ENCODE peak calls at places on chromosomes 7 and 10, in six cellular contexts. Q, S, G, N, L and R are unnamed samples. For H3K79me1, the result is how much of the 10 kb centered on the place peaks cover.

GRCh38 chr10:47044741-47045140 is 133.5 kb downstream of the PTPN20 start:
- DNase-seq in L (no peak), Q (no peak), N (no peak), S (no peak), G (no peak), R (no peak)

GRCh38 chr7:1108264-1108920 is 20.5 kb downstream of the GPER1 start:
- DNase-seq in S (no peak), G (no peak), Q (no peak), N (no peak), L (no peak), R (no peak)

GRCh38 chr10:88850712-88851111 is 932 bp downstream of the ANKRD22 start:
- DNase-seq in L (no peak), G (no peak), N (no peak), S (no peak), Q (no peak), R (no peak)

GRCh38 chr10:23656735-23657134 is 217.9 kb downstream of the OTUD1 start:
- DNase-seq in Q (no peak), S (peak), N (no peak), L (peak), G (no peak), R (peak)

GRCh38 chr7:101823086-101823485 is 5.7 kb downstream of the CUX1 start:
- DNase-seq in L (no peak), S (no peak), G (no peak), N (no peak), Q (no peak), R (no peak)

GRCh38 chr7:16063691-16064090 is 357.6 kb downstream of the CRPPA start:
- DNase-seq in L (no peak), S (no peak), Q (no peak), N (no peak), G (no peak), R (no peak)

GRCh38 chr10:71191019-71191418 is 21.4 kb upstream of the UNC5B start:
- DNase-seq in G (no peak), N (no peak), S (no peak), Q (no peak), L (no peak), R (no peak)

GRCh38 chr10:69262249-69262864 is 15.9 kb upstream of the HK1 start:
- DNase-seq in Q (no peak), G (no peak), S (no peak), N (no peak), L (no peak), R (no peak)

GRCh38 chr7:141558544-141559183 is 7.5 kb downstream of the AGK start:
- DNase-seq in Q (no peak), L (no peak), S (no peak), N (no peak), G (peak), R (peak)

GRCh38 chr7:25750738-25751529 is 401.1 kb upstream of the NFE2L3 start:
- DNase-seq in L (no peak), N (no peak), G (no peak), Q (no peak), S (no peak), R (peak)

GRCh38 chr10:76085773-76086570 is 654.5 kb downstream of the LRMDA start:
- DNase-seq in N (no peak), L (no peak), S (no peak), Q (no peak), G (no peak), R (peak)

GRCh38 chr10:94061026-94061425 is 67.3 kb downstream of the PLCE1 start:
- DNase-seq in L (no peak), S (no peak), Q (no peak), G (no peak), N (no peak), R (no peak)

GRCh38 chr7:102875700-102876192 is 37.1 kb upstream of the LRRC17 start:
- DNase-seq in Q (no peak), N (no peak), S (no peak), L (peak), G (peak), R (peak)

GRCh38 chr7:37320140-37320839 is 128.4 kb downstream of the ELMO1 start:
- DNase-seq in Q (no peak), S (no peak), L (no peak), G (no peak), N (no peak), R (peak)

GRCh38 chr7:139915864-139916716 is 87.0 kb downstream of the TBXAS1 start:
- DNase-seq in N (no peak), Q (no peak), G (peak), S (no peak), L (peak), R (peak)

GRCh38 chr7:73894851-73895441 is 34.0 kb downstream of the TMEM270 start:
- DNase-seq in G (peak), L (peak), Q (no peak), S (no peak), N (no peak), R (peak)

GRCh38 chr10:48468866-48469511 is 135.9 kb downstream of the ARHGAP22 start:
- DNase-seq in Q (peak), L (no peak), N (peak), S (no peak), G (no peak), R (no peak)

GRCh38 chr7:50119815-50120637 is 27.0 kb upstream of the ZPBP start:
- DNase-seq in Q (peak), L (no peak), N (peak), G (no peak), S (peak), R (no peak)

GRCh38 chr7:28408105-28408973 is 4.0 kb upstream of the CREB5 start:
- DNase-seq in G (peak), N (peak), L (peak), S (peak), Q (peak), R (peak)

GRCh38 chr7:103011650-103012049 is 62.9 kb downstream of the FBXL13 start:
- DNase-seq in G (peak), Q (no peak), S (no peak), N (no peak), L (no peak), R (peak)

GRCh38 chr10:126387931-126388911 is at the start of gene ADAM12:
- DNase-seq in S (peak), Q (peak), N (peak), L (peak), G (peak), R (peak)

GRCh38 chr7:155971180-155971770 is 159.0 kb upstream of the SHH start:
- DNase-seq in L (no peak), G (no peak), N (no peak), Q (peak), S (no peak), R (no peak)

GRCh38 chr7:143505845-143506244 is 28.2 kb downstream of the TAS2R41 start:
- DNase-seq in S (no peak), N (no peak), L (no peak), G (no peak), Q (no peak), R (no peak)

DNA sequence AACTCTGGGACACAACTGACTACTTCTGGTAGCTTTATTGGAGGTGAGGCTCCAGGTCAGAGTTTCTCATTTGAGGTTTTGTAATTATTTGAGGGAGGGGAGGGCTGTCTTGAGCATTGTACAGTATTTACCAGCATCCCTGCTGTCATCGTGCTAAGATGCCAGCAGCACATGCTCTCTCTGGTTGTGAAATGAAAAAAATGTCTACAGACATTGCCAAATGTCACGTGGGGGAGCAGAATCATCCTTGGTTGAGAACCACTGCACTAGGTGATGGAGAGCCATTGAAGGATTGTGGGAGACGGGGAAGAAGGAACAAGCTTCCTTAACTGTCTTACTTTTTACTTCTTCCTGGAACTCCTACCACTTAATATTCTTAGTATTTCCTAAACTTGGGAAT is 5.0 kb downstream of the SEPTIN7 start:
- DNase-seq in S (no peak), L (peak), N (no peak), G (no peak), Q (no peak), R (no peak)
- H3K27ac ChIP-seq in S (no peak), L (no peak), N (no peak), G (no peak), Q (no peak), R (no peak)

DNA sequence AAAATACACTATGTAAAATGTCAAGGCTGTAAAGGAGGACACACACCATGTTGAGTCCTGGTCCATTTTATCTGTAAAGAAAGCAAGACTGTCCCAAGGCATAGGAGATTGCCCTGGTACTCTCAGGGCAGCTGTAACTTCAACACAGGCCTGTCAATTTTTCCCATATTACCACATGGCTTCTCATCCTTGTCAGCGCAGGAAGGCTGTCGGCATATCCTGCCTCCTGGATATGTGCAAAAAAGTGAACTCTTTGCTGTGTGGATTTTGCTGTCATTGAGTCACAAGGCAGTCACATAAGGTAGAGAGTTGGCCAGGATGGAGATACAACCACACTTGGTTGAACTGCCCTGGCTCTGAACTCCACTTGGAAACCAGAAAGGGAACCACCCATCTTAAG is 8.7 kb downstream of the DUSP5 start:
- DNase-seq in L (no peak), G (no peak), N (no peak), Q (no peak), S (no peak), R (no peak)
- H3K79me1 ChIP-seq in L (under half), G (half or more), N (under half), Q (under half), S (under half), R (under half)

DNA sequence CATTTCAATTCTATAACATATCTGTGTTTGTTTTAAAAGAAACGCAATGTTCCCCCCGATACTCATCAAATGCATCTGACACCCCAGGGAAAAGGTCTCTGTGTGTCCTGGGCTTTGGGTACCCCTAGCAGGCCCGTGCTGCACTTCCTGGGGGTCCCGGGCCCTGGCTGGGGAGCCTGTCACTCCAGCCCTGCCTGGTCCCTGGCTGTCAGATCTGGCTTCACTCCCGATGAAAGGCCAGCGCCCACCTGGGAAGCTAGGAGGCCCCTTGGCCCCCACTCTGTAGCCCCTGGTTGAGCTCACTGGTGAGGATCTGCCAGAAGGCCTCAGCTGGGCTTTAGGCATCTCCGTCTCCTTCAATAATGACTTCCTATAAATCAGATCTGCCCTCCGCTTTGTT is 63.9 kb downstream of the GOLGA7B start:
- DNase-seq in Q (no peak), N (no peak), L (no peak), G (no peak), S (no peak), R (no peak)
- H4K91ac ChIP-seq in Q (no peak), N (no peak), L (no peak), G (no peak), S (no peak), R (no peak)

GRCh38 chr7:72016574-72016973 is 395.6 kb downstream of the CALN1 start:
- DNase-seq in G (no peak), N (no peak), Q (no peak), L (no peak), S (no peak), R (no peak)
- H3K27ac ChIP-seq in G (no peak), N (no peak), Q (no peak), L (no peak), S (no peak), R (no peak)

GRCh38 chr10:79115302-79115701 is 46.5 kb downstream of the ZMIZ1 start:
- DNase-seq in N (no peak), Q (no peak), S (no peak), G (no peak), L (no peak), R (no peak)
- H3K79me1 ChIP-seq in N (under half), Q (under half), S (under half), G (half or more), L (under half), R (under half)